ENCODE peak calls at places on chromosomes 6 and 20, in nine cellular contexts. Q, P, I, C, N, S, A, W and X are unnamed samples.

GRCh38 chr6:63509652-63510352 is 62.5 kb upstream of the LOC128125822 start:
- DNase-seq in P (no peak), I (no peak), A (no peak), W (no peak), C (peak), Q (no peak), S (no peak), N (peak), X (no peak)

GRCh38 chr6:43213431-43213830 is 15.8 kb downstream of the DNPH1 start:
- DNase-seq in A (no peak), C (no peak), Q (no peak), P (no peak), W (no peak), I (no peak), N (no peak), S (no peak), X (no peak)

GRCh38 chr6:20058912-20059311 is 153.4 kb downstream of the MBOAT1 start:
- DNase-seq in I (no peak), Q (no peak), S (no peak), C (no peak), N (no peak), A (no peak), P (no peak), W (no peak), X (no peak)

GRCh38 chr6:19705606-19706005 is 131.6 kb upstream of the ID4 start:
- DNase-seq in Q (no peak), A (no peak), P (no peak), W (no peak), N (no peak), I (no peak), C (no peak), S (no peak), X (no peak)

GRCh38 chr20:10609726-10610125 is 64.1 kb downstream of the JAG1 start:
- DNase-seq in Q (no peak), C (no peak), W (no peak), N (peak), I (no peak), A (no peak), P (no peak), S (no peak), X (no peak)

GRCh38 chr6:137975058-137975940 is 108.2 kb downstream of the TNFAIP3 start:
- DNase-seq in S (peak), P (peak), I (no peak), A (no peak), C (no peak), Q (no peak), W (no peak), N (peak), X (no peak)

GRCh38 chr6:137307163-137307851 is 88.1 kb upstream of the IFNGR1 start:
- DNase-seq in S (no peak), P (no peak), W (no peak), Q (no peak), A (no peak), C (no peak), I (no peak), N (no peak), X (no peak)

GRCh38 chr6:100296810-100297544 is 167.7 kb downstream of the SIM1 start:
- DNase-seq in P (no peak), Q (no peak), N (peak), A (peak), C (no peak), S (peak), I (no peak), W (no peak), X (peak)

GRCh38 chr6:158207452-158207788 is 39.3 kb downstream of the GTF2H5 start:
- DNase-seq in I (no peak), Q (no peak), S (no peak), A (no peak), N (no peak), W (no peak), C (no peak), P (no peak), X (peak)

GRCh38 chr20:47235853-47236638 is 120.5 kb downstream of the ZMYND8 start:
- DNase-seq in P (no peak), N (no peak), W (no peak), C (no peak), I (no peak), S (no peak), A (no peak), Q (no peak), X (no peak)

GRCh38 chr6:169665289-169665688 is 36.5 kb downstream of the WDR27 start:
- DNase-seq in C (no peak), Q (no peak), W (no peak), I (no peak), A (no peak), S (no peak), N (no peak), P (no peak), X (peak)

GRCh38 chr6:112936476-112936875 is 589.3 kb downstream of the RFPL4B start:
- DNase-seq in W (no peak), Q (no peak), A (no peak), N (peak), I (no peak), C (no peak), S (no peak), P (no peak), X (no peak)

GRCh38 chr6:12103158-12103557 is 91.0 kb downstream of the HIVEP1 start:
- DNase-seq in P (no peak), I (no peak), A (no peak), C (no peak), S (peak), Q (no peak), W (no peak), N (no peak), X (no peak)

GRCh38 chr6:133631421-133631820 is 257.5 kb upstream of the TCF21 start:
- DNase-seq in A (no peak), P (no peak), Q (no peak), S (peak), W (no peak), I (no peak), C (no peak), N (peak), X (no peak)

GRCh38 chr6:36851149-36851614 is 11.9 kb upstream of the CPNE5 start:
- DNase-seq in I (peak), S (peak), W (peak), Q (peak), P (no peak), A (peak), N (peak), C (peak), X (no peak)

GRCh38 chr6:117605169-117605826 is 3.0 kb upstream of the GOPC start:
- DNase-seq in S (peak), I (no peak), Q (peak), P (peak), C (peak), W (no peak), A (peak), N (peak), X (no peak)

GRCh38 chr20:5923493-5923892 is 26.8 kb downstream of the TRMT6 start:
- DNase-seq in N (no peak), W (no peak), I (no peak), A (no peak), P (no peak), C (no peak), S (no peak), Q (no peak), X (no peak)

GRCh38 chr20:38926934-38927616 is 858 bp downstream of the FAM83D start:
- DNase-seq in P (no peak), Q (no peak), S (peak), I (no peak), N (peak), A (no peak), C (no peak), W (no peak), X (no peak)

GRCh38 chr6:13429406-13429753 is 58.0 kb downstream of the GFOD1 start:
- DNase-seq in W (no peak), N (no peak), I (no peak), P (no peak), S (no peak), C (no peak), Q (no peak), A (no peak), X (no peak)

GRCh38 chr6:13431059-13431656 is 56.2 kb downstream of the GFOD1 start:
- DNase-seq in A (no peak), Q (no peak), N (no peak), I (no peak), P (no peak), W (no peak), S (no peak), C (no peak), X (no peak)

GRCh38 chr6:13432526-13433218 is 54.7 kb downstream of the GFOD1 start:
- DNase-seq in P (no peak), I (no peak), A (no peak), S (no peak), C (no peak), N (no peak), Q (no peak), W (no peak), X (no peak)

GRCh38 chr6:13434455-13434775 is 53.0 kb downstream of the GFOD1 start:
- DNase-seq in C (no peak), W (no peak), N (no peak), A (no peak), Q (no peak), I (no peak), P (no peak), S (no peak), X (no peak)

GRCh38 chr6:13431861-13432465 is 55.4 kb downstream of the GFOD1 start:
- DNase-seq in I (no peak), W (no peak), S (peak), P (peak), A (no peak), Q (no peak), C (no peak), N (no peak), X (no peak)
- H3K27ac ChIP-seq in I (no peak), W (peak), S (no peak), P (peak), A (no peak), Q (peak), C (peak), N (no peak), X (no peak)

DNA sequence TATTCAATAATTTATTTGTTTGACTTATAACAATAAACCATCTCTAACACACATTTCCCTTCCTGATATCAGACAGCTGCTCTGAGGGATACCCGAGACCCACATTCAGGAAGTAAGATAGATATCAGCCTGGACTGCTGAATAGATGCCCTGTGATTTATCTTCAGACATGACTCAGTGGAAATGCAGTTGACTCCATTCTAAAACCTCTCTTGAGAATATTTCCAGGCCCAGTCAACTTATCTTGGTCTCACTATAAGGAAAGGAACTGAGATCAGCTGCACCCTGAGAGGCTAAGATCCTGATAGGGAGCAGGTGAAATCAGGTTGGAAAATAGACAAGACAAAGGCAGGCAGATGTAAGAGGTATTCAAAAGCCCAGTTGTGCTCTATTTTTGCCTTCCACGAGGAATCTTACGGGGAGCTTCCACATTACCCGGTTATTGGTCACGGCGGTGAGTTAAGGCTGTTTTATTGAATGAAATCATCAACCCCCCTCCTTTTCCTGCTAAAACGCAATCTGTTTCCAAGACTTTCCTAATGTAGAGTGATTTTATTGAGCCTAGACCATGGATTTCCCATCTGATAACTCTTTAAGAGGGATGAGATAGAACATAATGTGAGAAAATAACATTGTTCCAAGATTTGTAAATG is 25.5 kb downstream of the C6orf15 start:
- DNase-seq in C (no peak), S (peak), W (no peak), N (peak), P (no peak), A (peak), Q (no peak), I (no peak), X (no peak)
- H3K27ac ChIP-seq in C (no peak), S (no peak), W (no peak), N (peak), P (no peak), A (no peak), Q (no peak), I (peak), X (peak)

GRCh38 chr20:1374246-1374645 is 18.6 kb downstream of the FKBP1A start:
- DNase-seq in C (no peak), N (no peak), A (no peak), I (no peak), P (no peak), Q (no peak), W (no peak), S (no peak), X (no peak)

GRCh38 chr20:1377341-1377871 is 15.4 kb downstream of the FKBP1A start:
- DNase-seq in W (no peak), C (no peak), I (no peak), P (no peak), A (no peak), S (no peak), Q (no peak), N (no peak), X (no peak)

GRCh38 chr20:1376007-1376406 is 16.8 kb downstream of the FKBP1A start:
- DNase-seq in P (no peak), W (no peak), A (no peak), S (no peak), I (no peak), C (no peak), N (no peak), Q (no peak), X (no peak)

GRCh38 chr20:1376453-1377270 is 16.2 kb downstream of the FKBP1A start:
- DNase-seq in C (peak), A (no peak), P (no peak), W (no peak), Q (no peak), S (no peak), I (no peak), N (no peak), X (no peak)

GRCh38 chr20:1375515-1375914 is 17.3 kb downstream of the FKBP1A start:
- DNase-seq in I (no peak), A (peak), Q (no peak), N (peak), W (no peak), C (no peak), S (no peak), P (no peak), X (no peak)
- H3K27ac ChIP-seq in I (no peak), A (peak), Q (no peak), N (no peak), W (no peak), C (peak), S (no peak), P (no peak), X (no peak)

DNA sequence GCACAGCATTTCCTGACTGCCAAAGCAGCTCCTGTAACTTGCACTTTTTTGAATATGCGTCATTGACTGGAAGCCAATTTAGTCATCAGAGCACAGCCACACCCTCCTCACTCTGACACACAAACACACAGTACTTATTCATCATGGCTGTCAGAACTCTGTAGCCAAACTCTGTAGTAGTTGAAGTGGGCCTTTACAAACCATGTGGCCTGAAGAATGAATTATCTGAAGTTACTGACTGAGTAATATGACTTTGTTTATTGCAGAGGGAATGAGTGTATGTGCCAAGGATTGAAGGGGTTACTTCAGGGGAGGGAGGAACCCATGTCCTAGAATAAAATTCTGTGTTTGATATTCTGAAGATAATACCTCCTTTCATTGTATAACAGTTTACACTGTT is 102.7 kb downstream of the FIG4 start:
- DNase-seq in Q (no peak), I (peak), S (no peak), N (peak), C (peak), A (peak), W (no peak), P (no peak), X (peak)
- H3K27ac ChIP-seq in Q (no peak), I (no peak), S (no peak), N (peak), C (peak), A (peak), W (peak), P (no peak), X (peak)

GRCh38 chr6:52335576-52335975 is 26.4 kb upstream of the PAQR8 start:
- DNase-seq in P (no peak), N (no peak), Q (no peak), W (no peak), A (no peak), I (no peak), S (no peak), C (no peak), X (no peak)
- H3K27ac ChIP-seq in P (no peak), N (no peak), Q (no peak), W (peak), A (no peak), I (no peak), S (no peak), C (no peak), X (no peak)

GRCh38 chr20:62951896-62952372 is 575 bp upstream of the SLC17A9 start:
- DNase-seq in C (no peak), W (no peak), N (no peak), Q (no peak), S (no peak), I (no peak), A (no peak), P (no peak), X (no peak)
- H3K27ac ChIP-seq in C (no peak), W (no peak), N (peak), Q (no peak), S (no peak), I (peak), A (no peak), P (peak), X (no peak)

GRCh38 chr20:57701651-57702050 is 8.2 kb downstream of the PMEPA1 start:
- DNase-seq in P (no peak), S (no peak), I (no peak), Q (no peak), A (no peak), N (no peak), C (no peak), W (no peak), X (no peak)
- H3K27ac ChIP-seq in P (no peak), S (no peak), I (no peak), Q (no peak), A (no peak), N (no peak), C (no peak), W (peak), X (peak)

DNA sequence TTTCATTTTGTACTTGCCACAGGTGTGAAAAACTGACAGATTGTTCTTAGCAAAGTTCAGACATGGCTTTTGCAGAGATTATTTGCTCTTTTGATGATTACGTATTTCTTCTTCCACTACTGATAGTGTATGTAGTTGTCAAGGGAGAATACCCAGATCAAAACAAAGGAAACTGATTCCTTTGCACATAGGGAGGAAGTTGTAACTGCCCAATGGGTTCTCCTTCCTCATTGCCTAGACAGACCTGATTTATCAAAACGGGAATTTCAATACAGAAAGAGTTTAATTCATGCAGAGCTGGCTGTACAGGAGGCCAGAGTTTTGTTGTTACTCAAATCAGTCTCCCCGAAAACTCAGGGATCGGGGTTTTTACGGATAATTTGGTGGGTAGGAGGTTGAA is 214.7 kb downstream of the BCAS1 start:
- DNase-seq in N (no peak), C (no peak), A (no peak), S (no peak), I (no peak), W (no peak), P (no peak), Q (no peak), X (no peak)
- H3K27ac ChIP-seq in N (no peak), C (no peak), A (no peak), S (no peak), I (peak), W (no peak), P (no peak), Q (no peak), X (no peak)

GRCh38 chr6:24899647-24900325 is 36.0 kb downstream of the RIPOR2 start:
- DNase-seq in S (peak), P (no peak), A (no peak), W (no peak), C (no peak), I (no peak), Q (no peak), N (no peak), X (no peak)
- H3K27ac ChIP-seq in S (no peak), P (no peak), A (no peak), W (no peak), C (no peak), I (no peak), Q (no peak), N (no peak), X (no peak)

GRCh38 chr6:111552999-111553398 is 52.7 kb downstream of the TRAF3IP2 start:
- DNase-seq in I (no peak), S (peak), C (no peak), N (no peak), Q (no peak), W (no peak), A (no peak), P (no peak), X (no peak)
- H3K27ac ChIP-seq in I (peak), S (peak), C (peak), N (peak), Q (no peak), W (peak), A (peak), P (no peak), X (peak)